ENCODE peak calls at places on chromosomes 13 and 19, in six cellular contexts. Y is gastrocnemius medialis, F is activated T-helper 1 cell treated with Interleukin-2 at 50 U/mL for 16 hours, D is AG08396, C is neuronal stem cell, H is lung microvascular endothelial cell. M is an unnamed sample.

GRCh38 chr13:23418776-23419683 is 14.5 kb downstream of the SACS start:
- DNase-seq in Y (no peak), F (no peak), D (no peak), C (no peak), H (no peak), M (no peak)

GRCh38 chr13:40528881-40529280 is 137.6 kb downstream of the FOXO1 start:
- DNase-seq in Y (no peak), F (no peak), D (no peak), C (no peak), H (no peak), M (no peak)

GRCh38 chr13:35850569-35850968 is 280.6 kb downstream of the DCLK1 start:
- DNase-seq in Y (no peak), F (no peak), D (no peak), C (no peak), H (no peak), M (no peak)

GRCh38 chr13:41497436-41497835 is 40.1 kb downstream of the RGCC start:
- DNase-seq in Y (no peak), F (no peak), D (no peak), C (no peak), H (no peak), M (peak)

GRCh38 chr13:49329831-49330545 is 82.3 kb downstream of the CDADC1 start:
- DNase-seq in Y (no peak), F (no peak), D (no peak), C (no peak), H (no peak), M (no peak)

GRCh38 chr13:27455331-27455855 is 5.0 kb upstream of the MTIF3 start:
- DNase-seq in Y (no peak), F (no peak), D (peak), C (no peak), H (peak), M (no peak)

GRCh38 chr19:29878973-29879654 is 62.9 kb upstream of the URI1 start:
- DNase-seq in Y (peak), F (no peak), D (peak), C (no peak), H (no peak), M (peak)

GRCh38 chr13:98994080-98994479 is 16.2 kb upstream of the DOCK9 start:
- DNase-seq in Y (no peak), F (no peak), D (no peak), C (no peak), H (no peak), M (no peak)

GRCh38 chr13:23750383-23751121 is 138.6 kb downstream of the MIPEP start:
- DNase-seq in Y (no peak), F (no peak), D (no peak), C (no peak), H (peak), M (no peak)

GRCh38 chr13:109346060-109346459 is 440.3 kb downstream of the IRS2 start:
- DNase-seq in Y (no peak), F (no peak), D (no peak), C (no peak), H (no peak), M (no peak)

GRCh38 chr13:29887651-29888050 is 37.2 kb upstream of the UBL3 start:
- DNase-seq in Y (no peak), F (no peak), D (no peak), C (no peak), H (no peak), M (no peak)

GRCh38 chr19:41206456-41206855 is 12.6 kb upstream of the AXL start:
- DNase-seq in Y (no peak), F (no peak), D (no peak), C (no peak), H (no peak), M (no peak)

GRCh38 chr19:50039968-50040367 is 14.2 kb downstream of the ZNF473 start:
- DNase-seq in Y (no peak), F (no peak), D (peak), C (no peak), H (no peak), M (no peak)

GRCh38 chr19:16203256-16204004 is 5.7 kb downstream of the AP1M1 start:
- DNase-seq in Y (no peak), F (no peak), D (no peak), C (no peak), H (no peak), M (no peak)

GRCh38 chr19:2455481-2456300 is 1.1 kb downstream of the LMNB2 start:
- DNase-seq in Y (no peak), F (peak), D (peak), C (no peak), H (peak), M (no peak)

GRCh38 chr13:53507741-53508140 is 479.1 kb downstream of the OLFM4 start:
- DNase-seq in Y (no peak), F (no peak), D (no peak), C (no peak), H (no peak), M (no peak)

GRCh38 chr19:39409886-39410619 is 2.4 kb upstream of the PLEKHG2 start:
- DNase-seq in Y (peak), F (peak), D (no peak), C (no peak), H (no peak), M (peak)

GRCh38 chr19:31541396-31541795 is 192.2 kb upstream of the TSHZ3 start:
- DNase-seq in Y (no peak), F (no peak), D (no peak), C (no peak), H (no peak), M (peak)

GRCh38 chr13:48265217-48265815 is 32.3 kb downstream of the ITM2B start:
- DNase-seq in Y (no peak), F (no peak), D (no peak), C (no peak), H (no peak), M (no peak)

GRCh38 chr19:1257475-1258160 is 9.2 kb downstream of the MIDN start:
- DNase-seq in Y (no peak), F (no peak), D (no peak), C (no peak), H (no peak), M (no peak)

GRCh38 chr19:17757125-17757524 is 5.8 kb downstream of the FCHO1 start:
- DNase-seq in Y (no peak), F (no peak), D (peak), C (no peak), H (peak), M (peak)

GRCh38 chr19:53094749-53095575 is 8.3 kb downstream of the ZNF160 start:
- DNase-seq in Y (no peak), F (no peak), D (no peak), C (peak), H (no peak), M (no peak)

GRCh38 chr19:50897612-50898011 is 13.6 kb downstream of the KLK4 start:
- DNase-seq in Y (no peak), F (no peak), D (no peak), C (no peak), H (no peak), M (no peak)

GRCh38 chr13:48888613-48889012 is 87.1 kb upstream of the FNDC3A start:
- DNase-seq in Y (no peak), F (no peak), D (no peak), C (no peak), H (no peak), M (peak)

GRCh38 chr19:33233056-33233873 is 7.6 kb upstream of the SLC7A10 start:
- DNase-seq in Y (no peak), F (no peak), D (no peak), C (no peak), H (no peak), M (no peak)

GRCh38 chr19:35509861-35510625 is 3.4 kb downstream of the DMKN start:
- DNase-seq in Y (peak), F (peak), D (peak), C (peak), H (peak), M (no peak)

GRCh38 chr13:19888799-19889198 is 25.4 kb upstream of the ZMYM5 start:
- DNase-seq in Y (no peak), F (no peak), D (no peak), C (no peak), H (peak), M (no peak)

GRCh38 chr13:112903606-112904195 is 65.3 kb upstream of the MCF2L start:
- DNase-seq in Y (no peak), F (no peak), D (no peak), C (no peak), H (no peak), M (peak)

GRCh38 chr13:67043901-67044300 is 186.2 kb downstream of the PCDH9 start:
- DNase-seq in Y (no peak), F (no peak), D (no peak), C (no peak), H (no peak), M (no peak)

GRCh38 chr13:95455782-95456181 is 96.7 kb upstream of the CLDN10 start:
- DNase-seq in Y (no peak), F (no peak), D (no peak), C (no peak), H (no peak), M (no peak)

GRCh38 chr13:99203601-99204579 is 3.2 kb downstream of the UBAC2 start:
- DNase-seq in Y (no peak), F (no peak), D (no peak), C (no peak), H (no peak), M (no peak)

GRCh38 chr13:72384879-72385278 is 342.6 kb downstream of the MZT1 start:
- DNase-seq in Y (no peak), F (no peak), D (no peak), C (no peak), H (no peak), M (no peak)

GRCh38 chr19:55197531-55197930 is 11.8 kb downstream of the PTPRH start:
- DNase-seq in Y (no peak), F (no peak), D (no peak), C (no peak), H (peak), M (no peak)

GRCh38 chr13:78909276-78909675 is 250.3 kb upstream of the OBI1 start:
- DNase-seq in Y (no peak), F (no peak), D (no peak), C (no peak), H (no peak), M (no peak)

M was measured in lower leg skin.